ENCODE peak calls at places on chromosomes 13 and 19, in six cellular contexts. P, Q, C, R, T and B are unnamed samples.

GRCh38 chr13:84263354-84264069 is 381.2 kb upstream of the SLITRK1 start:
- DNase-seq in P (no peak), Q (no peak), C (no peak), R (no peak), T (no peak), B (no peak)

GRCh38 chr19:3179739-3180293 is 1.2 kb downstream of the S1PR4 start:
- DNase-seq in P (no peak), Q (no peak), C (no peak), R (no peak), T (no peak), B (no peak)

GRCh38 chr19:2523630-2524311 is 47.8 kb downstream of the GADD45B start:
- DNase-seq in P (no peak), Q (no peak), C (peak; percentile 73), R (no peak), T (no peak), B (no peak)

GRCh38 chr13:29423050-29423449 is 172.4 kb downstream of the SLC7A1 start:
- DNase-seq in P (no peak), Q (no peak), C (no peak), R (no peak), T (no peak), B (no peak)

GRCh38 chr19:47729468-47729798 is 15.9 kb upstream of the NOP53 start:
- DNase-seq in P (peak; percentile 58), Q (peak; percentile 79), C (no peak), R (no peak), T (peak; percentile 46), B (peak; percentile 87)

GRCh38 chr19:5935473-5936307 is 21.6 kb downstream of the CAPS start:
- DNase-seq in P (no peak), Q (no peak), C (no peak), R (no peak), T (no peak), B (no peak)

GRCh38 chr19:1861599-1862031 is 1.8 kb downstream of the KLF16 start:
- DNase-seq in P (peak; percentile 28), Q (no peak), C (no peak), R (peak; percentile 37), T (no peak), B (no peak)

GRCh38 chr13:56314755-56315154 is 826.0 kb upstream of the PRR20A start:
- DNase-seq in P (no peak), Q (no peak), C (no peak), R (no peak), T (no peak), B (no peak)

GRCh38 chr13:43309301-43309700 is 285.9 kb downstream of the DNAJC15 start:
- DNase-seq in P (no peak), Q (no peak), C (no peak), R (no peak), T (no peak), B (no peak)

GRCh38 chr13:79581870-79582315 is 100.9 kb downstream of the NDFIP2 start:
- DNase-seq in P (no peak), Q (peak; percentile 64), C (peak; percentile 52), R (no peak), T (no peak), B (no peak)

GRCh38 chr13:35549481-35549880 is 73.0 kb upstream of the MAB21L1 start:
- DNase-seq in P (no peak), Q (no peak), C (peak; percentile 47), R (no peak), T (no peak), B (no peak)

GRCh38 chr13:30253830-30254229 is 53.5 kb downstream of the KATNAL1 start:
- DNase-seq in P (no peak), Q (no peak), C (no peak), R (no peak), T (no peak), B (no peak)

GRCh38 chr19:18588611-18589379 is at the start of gene REX1BD:
- DNase-seq in P (peak; percentile 85), Q (peak; percentile 94), C (peak; percentile 54), R (peak; percentile 87), T (peak; percentile 55), B (peak; percentile 83)

GRCh38 chr13:34290661-34291060 is 472.7 kb downstream of the RFC3 start:
- DNase-seq in P (no peak), Q (no peak), C (no peak), R (no peak), T (no peak), B (no peak)

GRCh38 chr13:75787249-75787940 is 151.3 kb downstream of the LMO7 start:
- DNase-seq in P (no peak), Q (no peak), C (peak; percentile 48), R (no peak), T (no peak), B (no peak)

GRCh38 chr19:39795001-39795400 is 16.3 kb downstream of the LEUTX start:
- DNase-seq in P (no peak), Q (no peak), C (no peak), R (no peak), T (no peak), B (no peak)

GRCh38 chr19:44282846-44283245 is 22.0 kb downstream of the ZNF235 start:
- DNase-seq in P (no peak), Q (no peak), C (no peak), R (no peak), T (no peak), B (no peak)
- H3K4me3 ChIP-seq in P (no peak overlapping the region), Q (no peak overlapping the region), C (no peak overlapping the region), R (no peak overlapping the region), T (no peak overlapping the region), B (no peak overlapping the region)

DNA sequence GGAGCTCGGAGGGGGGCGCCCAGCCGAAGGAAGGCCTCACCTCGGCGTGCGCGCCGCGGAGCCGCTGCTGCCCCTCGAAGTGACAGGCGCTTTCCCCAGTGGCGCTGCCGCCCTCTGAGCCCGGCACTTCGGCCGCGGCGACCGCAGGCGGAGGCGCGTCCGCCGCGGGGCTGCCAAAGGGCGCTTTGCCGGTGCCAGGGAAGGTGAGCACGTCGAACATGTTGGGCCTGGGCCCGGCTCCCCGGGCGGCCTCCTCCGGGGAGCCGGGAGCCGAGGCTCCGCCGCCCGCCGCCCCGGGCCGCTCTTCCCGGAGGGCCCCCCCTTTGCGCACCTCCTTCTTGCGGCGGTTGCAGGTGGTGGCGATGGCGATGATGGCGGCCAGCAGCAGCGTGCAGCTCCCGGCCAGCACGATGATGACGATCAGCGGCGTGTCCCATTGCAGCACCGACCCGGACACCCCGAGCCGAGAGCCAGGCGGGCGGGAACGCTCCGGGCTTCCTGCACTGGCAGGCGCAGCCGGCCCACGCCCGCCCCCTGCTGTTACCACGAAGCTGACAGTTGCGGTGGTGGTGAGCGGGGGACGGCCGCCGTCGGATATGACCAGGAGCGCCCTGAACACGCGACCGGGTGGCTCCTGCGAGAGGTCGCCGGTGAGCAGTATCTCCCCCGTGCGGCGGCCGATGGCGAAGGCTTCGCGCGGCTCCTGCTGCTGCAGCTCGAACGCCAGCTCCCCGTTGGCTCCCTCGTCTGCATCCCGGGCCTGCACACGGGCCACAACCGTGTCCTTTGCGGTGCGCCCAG is 2.5 kb downstream of the PCDH8 start:
- DNase-seq in P (peak; percentile 45), Q (peak; percentile 48), C (no peak), R (peak; percentile 38), T (no peak), B (no peak)
- TF ChIP-seq CTCF in P (no peak), Q (no peak), C (peak; percentile 33), R (peak; percentile 14), T (peak; percentile 36), B (no peak)

GRCh38 chr13:109668433-109669233 is 117.8 kb downstream of the IRS2 start:
- DNase-seq in P (no peak), Q (no peak), C (no peak), R (no peak), T (no peak), B (no peak)

GRCh38 chr13:109667754-109668360 is 118.5 kb downstream of the IRS2 start:
- DNase-seq in P (no peak), Q (no peak), C (no peak), R (no peak), T (no peak), B (no peak)

GRCh38 chr13:109665211-109665610 is 121.2 kb downstream of the IRS2 start:
- DNase-seq in P (no peak), Q (no peak), C (no peak), R (no peak), T (no peak), B (no peak)

GRCh38 chr13:109665781-109666249 is 120.6 kb downstream of the IRS2 start:
- DNase-seq in P (no peak), Q (no peak), C (no peak), R (no peak), T (no peak), B (no peak)

DNA sequence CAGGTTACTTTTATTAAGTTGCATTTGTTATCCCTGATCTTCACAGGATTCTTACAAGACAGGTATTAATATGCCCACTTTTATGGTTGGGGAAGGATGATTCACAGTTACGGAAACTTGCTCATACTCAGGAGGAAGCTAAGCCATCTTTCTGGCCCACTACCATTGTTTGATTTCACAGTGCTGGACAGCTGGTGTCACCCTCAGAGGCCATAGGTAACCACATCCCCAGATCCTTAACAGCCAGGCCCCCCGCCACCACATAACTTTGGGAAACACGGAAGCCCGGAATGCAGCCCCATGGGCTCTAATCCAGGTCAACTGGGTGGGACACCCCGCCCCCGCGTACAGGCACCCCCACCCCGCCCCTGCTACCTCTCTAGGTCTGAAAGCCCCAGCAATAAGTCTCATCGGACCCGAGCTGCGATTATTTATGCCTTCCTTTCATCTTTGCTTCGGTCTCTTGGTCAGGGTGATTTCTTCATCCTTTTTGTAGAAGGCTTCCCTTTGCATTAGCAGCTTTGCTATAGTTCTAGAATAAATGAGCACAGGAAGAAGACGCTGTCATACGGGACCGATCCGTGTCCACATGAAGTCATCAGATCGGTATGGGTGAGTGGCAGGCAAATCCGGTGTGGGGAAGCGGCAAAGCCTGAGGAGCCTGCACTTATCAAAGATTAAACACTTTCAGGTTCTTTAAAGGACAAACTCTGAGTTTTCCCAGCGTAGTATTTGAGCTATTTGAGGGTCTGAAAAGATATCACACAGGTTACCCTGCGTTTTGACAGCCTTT is 119.5 kb downstream of the IRS2 start:
- DNase-seq in P (no peak), Q (no peak), C (peak; percentile 38), R (no peak), T (no peak), B (no peak)
- H3K27ac ChIP-seq in P (no peak overlapping the region), Q (no peak overlapping the region), C (no peak overlapping the region), R (no peak overlapping the region), T (no peak overlapping the region), B (no peak overlapping the region)

GRCh38 chr19:31286491-31286890 is 62.7 kb downstream of the TSHZ3 start:
- DNase-seq in P (no peak), Q (no peak), C (no peak), R (no peak), T (no peak), B (no peak)

GRCh38 chr19:31290926-31291590 is 58.2 kb downstream of the TSHZ3 start:
- DNase-seq in P (no peak), Q (no peak), C (no peak), R (no peak), T (no peak), B (no peak)

GRCh38 chr19:31289976-31290375 is 59.3 kb downstream of the TSHZ3 start:
- DNase-seq in P (no peak), Q (no peak), C (no peak), R (no peak), T (no peak), B (no peak)

GRCh38 chr19:31292639-31293185 is 56.5 kb downstream of the TSHZ3 start:
- DNase-seq in P (no peak), Q (no peak), C (no peak), R (no peak), T (no peak), B (no peak)

DNA sequence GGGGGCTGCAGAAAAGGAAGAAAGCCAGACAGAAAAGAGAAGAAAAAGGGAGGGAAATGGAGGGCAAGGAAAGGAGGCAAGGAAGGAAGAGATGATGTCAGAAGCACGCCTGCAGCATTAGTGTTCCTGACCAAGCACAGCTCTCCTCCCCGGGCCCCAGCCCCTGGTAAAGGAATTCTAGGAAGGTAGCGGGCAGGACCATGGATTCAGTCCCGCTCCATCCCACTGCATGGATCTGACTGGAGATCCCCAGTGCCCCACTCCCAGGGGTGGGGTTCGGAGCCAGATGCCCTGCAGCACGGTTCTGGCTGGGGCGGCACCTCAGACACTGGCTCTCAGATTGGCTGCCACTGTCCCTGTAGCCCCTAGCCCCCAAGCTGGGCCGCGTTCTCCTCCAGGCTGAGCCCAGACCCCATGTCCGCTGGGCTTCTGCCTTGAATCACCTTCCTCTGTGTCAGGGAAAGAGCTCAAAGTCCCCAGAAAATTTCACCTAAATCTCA is 59.8 kb downstream of the TSHZ3 start:
- DNase-seq in P (no peak), Q (no peak), C (no peak), R (no peak), T (no peak), B (no peak)
- H3K4me3 ChIP-seq in P (no peak overlapping the region), Q (no peak overlapping the region), C (no peak overlapping the region), R (no peak overlapping the region), T (no peak overlapping the region), B (no peak overlapping the region)